ENCODE peak calls at places on chromosomes 11 and 22, in five cellular contexts. A, Q, H, S and F are unnamed samples.

GRCh38 chr22:26949193-26949592 is 291.8 kb downstream of the MIAT start:
- DNase-seq in S (no peak), Q (no peak), A (no peak), H (no peak), F (peak)

GRCh38 chr11:67422894-67423293 is 5.4 kb upstream of the RPS6KB2 start:
- DNase-seq in A (no peak), Q (no peak), H (no peak), S (no peak), F (no peak)

GRCh38 chr11:1852885-1853284 is at the start of gene LSP1:
- DNase-seq in Q (no peak), A (no peak), H (peak), S (no peak), F (no peak)

GRCh38 chr22:42743501-42743991 is 22.9 kb upstream of the A4GALT start:
- DNase-seq in Q (peak), H (no peak), A (no peak), S (no peak), F (no peak)

GRCh38 chr11:19359425-19360000 is 118.8 kb upstream of the E2F8 start:
- DNase-seq in Q (no peak), H (no peak), A (no peak), S (no peak), F (no peak)

GRCh38 chr22:31818481-31819392 is 64.9 kb downstream of the DEPDC5 start:
- DNase-seq in H (no peak), Q (no peak), S (no peak), A (no peak), F (no peak)

GRCh38 chr22:27507066-27507715 is 294.4 kb downstream of the MN1 start:
- DNase-seq in S (no peak), Q (no peak), H (no peak), A (no peak), F (no peak)

GRCh38 chr11:57482782-57483569 is 22.6 kb downstream of the RTN4RL2 start:
- DNase-seq in S (no peak), H (no peak), A (no peak), Q (no peak), F (peak)

GRCh38 chr11:125401746-125402145 is 94.3 kb downstream of the FEZ1 start:
- DNase-seq in Q (no peak), A (no peak), H (no peak), S (no peak), F (no peak)

GRCh38 chr11:57426439-57426753 is 525 bp downstream of the SLC43A3 start:
- DNase-seq in Q (no peak), H (no peak), S (no peak), A (no peak), F (no peak)

GRCh38 chr22:22681221-22681739 is 36.9 kb downstream of the GGTLC2 start:
- DNase-seq in S (peak), Q (no peak), A (no peak), H (no peak), F (no peak)

GRCh38 chr11:74008373-74009229 is at the start of gene UCP3:
- DNase-seq in Q (no peak), H (no peak), A (no peak), S (no peak), F (no peak)

GRCh38 chr11:132058211-132058772 is 687.9 kb downstream of the NTM start:
- DNase-seq in S (no peak), H (no peak), A (no peak), Q (no peak), F (no peak)

GRCh38 chr11:11069741-11070550 is 212.1 kb upstream of the ZBED5 start:
- DNase-seq in S (no peak), Q (no peak), H (no peak), A (no peak), F (no peak)

GRCh38 chr22:46777609-46777970 is 15.1 kb downstream of the TBC1D22A start:
- DNase-seq in Q (no peak), A (no peak), H (no peak), S (no peak), F (no peak)

GRCh38 chr11:5992604-5993251 is 5.9 kb upstream of the OR52L1 start:
- DNase-seq in H (no peak), A (peak), Q (peak), S (peak), F (peak)

GRCh38 chr22:32583074-32583677 is 108.6 kb downstream of the FBXO7 start:
- DNase-seq in Q (no peak), S (no peak), H (no peak), A (no peak), F (no peak)

GRCh38 chr22:41339823-41340222 is 38.5 kb downstream of the ZC3H7B start:
- DNase-seq in A (no peak), S (no peak), H (no peak), Q (no peak), F (no peak)

GRCh38 chr11:113896156-113896879 is 8.3 kb upstream of the HTR3B start:
- DNase-seq in Q (no peak), H (no peak), A (peak), S (peak), F (no peak)

GRCh38 chr11:98566978-98567377 is 453.8 kb upstream of the CNTN5 start:
- DNase-seq in S (no peak), Q (no peak), A (no peak), H (no peak), F (no peak)

GRCh38 chr22:41308054-41308453 is 6.7 kb downstream of the ZC3H7B start:
- DNase-seq in S (peak), H (no peak), A (no peak), Q (no peak), F (no peak)

GRCh38 chr11:9973921-9974320 is 310.0 kb downstream of the SWAP70 start:
- DNase-seq in H (no peak), Q (no peak), A (no peak), S (no peak), F (no peak)

GRCh38 chr11:104534268-104534667 is 364.0 kb downstream of the CASP12 start:
- DNase-seq in S (no peak), Q (no peak), A (no peak), H (no peak), F (no peak)

GRCh38 chr11:5285703-5286102 is 16.0 kb upstream of the HBE1 start:
- DNase-seq in A (no peak), S (no peak), Q (no peak), H (no peak), F (no peak)

DNA sequence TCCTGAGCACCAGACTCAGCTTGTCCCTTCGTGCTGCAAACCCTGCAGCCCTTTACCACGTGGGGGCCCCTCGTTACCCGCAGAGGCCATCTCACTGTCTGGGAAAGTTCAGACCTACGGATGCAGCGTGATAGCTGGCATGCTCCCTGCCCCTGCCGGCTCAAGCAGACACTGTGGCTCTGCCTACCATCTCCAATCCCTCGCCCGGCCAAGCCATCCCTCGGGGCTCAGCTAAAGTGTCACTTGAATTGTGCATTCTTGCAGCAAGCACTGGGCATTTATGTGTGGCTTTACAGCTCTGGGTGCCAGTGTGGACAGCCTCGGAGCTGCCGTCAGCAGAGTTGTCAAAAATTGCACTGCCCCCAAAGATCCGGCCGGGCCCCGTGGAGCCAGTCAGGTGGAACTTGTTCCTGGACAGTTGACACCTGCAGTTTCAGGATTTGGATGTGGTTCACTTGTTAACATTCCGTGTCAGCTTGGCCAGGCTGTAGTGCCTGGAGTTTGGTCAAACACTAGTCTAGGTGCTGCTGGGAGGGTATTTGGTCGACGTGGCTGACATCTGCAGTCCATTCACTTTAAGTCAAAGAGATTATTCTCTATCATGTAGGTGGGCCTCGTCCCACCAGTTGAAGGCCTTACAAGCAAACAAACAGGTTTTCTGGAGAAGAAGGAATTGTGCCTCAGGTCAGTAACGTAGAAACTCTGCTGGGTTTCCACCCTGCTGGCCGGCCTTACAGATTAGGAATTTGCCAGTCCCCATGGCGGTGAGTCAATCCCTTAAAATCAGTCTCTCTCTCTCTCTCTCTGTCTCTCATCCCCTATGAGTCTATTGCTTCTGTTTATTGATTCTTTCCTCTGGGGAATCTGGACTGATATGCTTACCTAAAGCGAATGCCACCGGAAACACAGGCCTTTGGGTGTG is 75.2 kb upstream of the FGF3 start:
- DNase-seq in S (no peak), Q (no peak), H (no peak), A (no peak), F (peak)
- TF ChIP-seq JUND in S (no peak), Q (no peak), H (no peak), A (no peak), F (no peak)

DNA sequence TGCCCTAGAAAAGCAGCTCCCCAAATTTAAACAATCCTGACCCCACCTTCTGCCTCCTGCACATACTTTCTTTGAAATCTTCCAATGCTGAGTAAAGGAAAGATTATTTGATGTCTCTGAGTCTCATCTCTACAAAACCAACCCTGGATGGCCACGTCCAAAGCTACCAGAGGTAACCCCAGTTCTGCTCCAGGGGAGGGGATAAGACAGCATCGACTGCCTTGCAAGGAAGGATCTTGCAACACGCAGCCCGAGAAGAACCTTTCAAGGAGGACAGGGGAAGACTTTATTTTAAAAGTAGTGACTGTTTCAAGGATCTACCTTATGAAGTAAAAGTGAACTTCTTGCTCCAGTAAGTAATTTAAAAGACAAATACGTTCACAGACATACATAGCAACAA is 66.5 kb upstream of the TMEM45B start:
- DNase-seq in Q (no peak), A (no peak), S (no peak), H (no peak), F (no peak)
- TF ChIP-seq JUND in Q (no peak), A (no peak), S (no peak), H (no peak), F (no peak)

GRCh38 chr22:37480387-37481346 is 5.5 kb downstream of the MFNG start:
- DNase-seq in S (no peak), A (no peak), H (no peak), Q (no peak), F (no peak)
- TF ChIP-seq JUND in S (no peak), A (no peak), H (no peak), Q (no peak), F (no peak)

DNA sequence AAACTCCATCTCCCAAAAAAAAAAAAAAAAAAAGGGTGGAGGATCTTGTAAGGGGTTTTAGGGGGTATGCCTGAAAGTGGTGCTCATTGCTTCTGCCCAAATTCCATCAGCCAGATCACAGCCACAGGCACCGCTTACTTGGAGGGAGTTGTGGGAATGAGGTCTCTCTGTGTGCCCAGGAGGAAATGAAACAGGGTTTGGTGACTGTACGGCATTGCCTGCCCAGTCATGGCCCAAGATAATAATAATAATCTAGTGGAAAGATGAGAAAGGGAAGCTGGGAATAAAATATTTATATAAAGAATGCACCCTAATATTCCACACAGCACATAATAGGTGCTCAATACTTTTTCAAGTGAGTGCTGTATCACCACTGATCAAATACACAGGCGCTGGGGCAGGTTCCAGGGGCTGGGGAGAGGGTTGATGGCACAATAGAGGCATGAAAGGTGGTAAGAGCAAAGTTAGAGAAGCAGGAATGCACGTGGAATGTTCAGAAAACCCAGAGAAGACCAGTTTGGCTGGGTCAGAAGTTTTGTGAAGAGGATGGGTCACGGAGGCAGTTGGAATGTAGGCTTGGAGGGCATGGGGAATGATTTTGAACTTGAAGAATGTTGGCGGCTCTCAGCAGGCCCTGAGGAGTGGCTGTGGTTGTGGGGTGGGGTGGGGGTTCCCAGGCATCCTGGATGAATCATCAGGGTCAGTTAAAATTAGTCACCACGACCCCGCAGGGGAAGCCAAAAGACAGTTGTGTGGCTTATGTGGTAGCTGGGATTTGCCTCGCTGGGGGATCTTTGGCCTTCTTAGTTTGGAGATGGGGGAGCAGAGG is 12.5 kb upstream of the MB start:
- DNase-seq in A (peak), S (peak), Q (no peak), H (peak), F (no peak)
- TF ChIP-seq JUND in A (peak), S (peak), Q (no peak), H (peak), F (peak)

DNA sequence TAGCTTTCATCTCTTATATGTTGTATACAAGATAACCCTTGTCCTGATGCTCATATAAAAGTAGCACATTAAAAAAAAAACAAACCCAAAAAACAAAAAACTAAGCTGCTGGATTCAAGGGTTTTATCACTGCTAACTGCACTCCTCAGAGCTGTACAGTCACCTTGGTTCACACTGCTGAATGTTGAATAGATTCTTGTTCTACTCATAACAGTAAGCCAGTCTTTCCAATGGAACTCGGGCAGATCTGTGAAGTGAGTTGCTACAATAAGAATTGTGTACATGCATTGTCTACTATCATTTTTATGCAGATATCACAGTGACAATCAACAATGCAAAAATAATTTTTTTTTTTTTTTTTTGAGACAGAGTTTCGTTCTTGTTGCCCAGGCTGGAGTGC is 4.7 kb downstream of the HARBI1 start:
- DNase-seq in S (no peak), A (no peak), H (no peak), Q (no peak), F (no peak)
- TF ChIP-seq JUND in S (no peak), A (no peak), H (no peak), Q (no peak), F (no peak)

GRCh38 chr22:23787600-23787896 is 782 bp downstream of the SMARCB1 start:
- DNase-seq in S (no peak), H (no peak), Q (no peak), A (no peak), F (no peak)

GRCh38 chr22:23790819-23791736 is 4.3 kb downstream of the SMARCB1 start:
- DNase-seq in H (no peak), A (no peak), S (no peak), Q (no peak), F (no peak)

GRCh38 chr22:23787910-23788309 is 1.1 kb downstream of the SMARCB1 start:
- DNase-seq in A (no peak), S (no peak), Q (no peak), H (no peak), F (no peak)

GRCh38 chr22:23789121-23789520 is 2.4 kb downstream of the SMARCB1 start:
- DNase-seq in Q (no peak), S (no peak), H (no peak), A (no peak), F (no peak)

DNA sequence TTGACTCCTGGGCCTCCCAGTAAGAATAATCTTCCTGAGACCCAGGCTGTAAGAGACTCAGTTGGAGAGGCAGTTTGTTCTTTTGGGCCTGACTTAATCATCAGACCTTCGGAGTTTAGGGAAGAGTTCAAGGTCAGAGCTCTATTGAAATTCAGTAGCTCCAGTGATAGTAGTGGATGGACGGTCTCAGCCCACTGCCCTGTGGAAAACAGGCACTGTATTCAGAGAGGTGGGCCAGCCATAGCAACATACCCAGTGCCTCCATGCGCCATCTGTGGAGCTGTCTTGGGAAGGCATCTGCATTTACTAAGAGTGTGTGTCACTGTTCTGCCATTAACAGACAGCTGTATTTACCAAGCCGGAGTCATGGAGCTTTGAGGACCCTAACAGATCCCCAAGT is 2.9 kb downstream of the SMARCB1 start:
- DNase-seq in A (no peak), S (no peak), Q (peak), H (no peak), F (no peak)
- TF ChIP-seq JUND in A (no peak), S (no peak), Q (no peak), H (no peak), F (no peak)

DNA sequence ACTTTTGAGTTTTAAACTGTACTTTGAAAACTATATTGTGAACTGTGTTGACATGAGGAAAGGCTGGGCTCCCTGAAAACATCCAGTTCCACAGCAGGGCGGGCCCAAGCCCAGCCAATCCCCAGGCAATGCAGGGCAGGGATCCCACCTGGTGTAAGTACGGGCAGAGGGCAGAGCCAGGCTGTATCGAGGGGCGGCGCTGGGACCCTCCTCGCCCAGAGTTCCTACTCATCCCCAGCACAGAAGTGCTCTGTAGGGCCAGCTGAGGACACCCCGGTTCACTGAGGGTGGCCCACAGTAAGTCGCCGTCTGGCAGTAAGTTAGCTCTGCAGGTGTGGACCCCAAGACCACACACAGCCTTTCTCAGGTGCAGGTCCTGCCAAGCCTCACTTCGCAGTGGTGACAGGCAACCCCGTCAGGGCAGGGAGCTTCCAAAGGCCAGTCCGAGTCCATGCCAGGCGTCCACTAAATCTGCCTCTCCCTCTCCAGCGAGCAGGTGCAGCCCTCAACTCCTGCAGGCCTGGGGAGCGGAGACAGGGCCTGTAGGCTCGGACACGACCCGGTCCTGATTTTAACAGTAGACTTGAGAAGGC is 6.4 kb downstream of the RASSF7 start:
- DNase-seq in H (no peak), S (no peak), Q (no peak), A (no peak), F (no peak)
- TF ChIP-seq JUND in H (no peak), S (no peak), Q (no peak), A (no peak), F (no peak)